ENCODE peak calls at places on chromosomes 16 and 17, in eight cellular contexts. One of them, this sample, is unnamed.
A peak's percentile ranks its signal among the peaks of the same experiment; 100 is the strongest.

GRCh38 chr17:79842656-79843474 is 3.6 kb upstream of the CBX4 start:
- DNase-seq in anterior cingulate cortex: no peak
- DNase-seq in HL-60: no peak
- DNase-seq in NCI-H82: peak; percentile 69
- DNase-seq in activated T-helper 2 cell treated with anti-CD3 and anti-CD28 coated beads, Interferon-gamma antibody, Interleukin-2, Interleukin-4, amounts not matched to agents 10 μg/mL and 5 μg/mL and 100 μg/mL, durations not matched to agents 14 hours and 24 hours and 36 hours: no peak
- DNase-seq in PC-9: no peak
- DNase-seq in hepatic stellate cell: no peak
- DNase-seq in hypothalamus: no peak
- DNase-seq in this sample: peak; percentile 35

GRCh38 chr16:56475226-56475625 is 23.9 kb downstream of the OGFOD1 start:
- DNase-seq in hypothalamus: no peak
- DNase-seq in PC-9: no peak
- DNase-seq in NCI-H82: peak; percentile 32
- DNase-seq in activated T-helper 2 cell treated with anti-CD3 and anti-CD28 coated beads, Interferon-gamma antibody, Interleukin-2, Interleukin-4, amounts not matched to agents 10 μg/mL and 5 μg/mL and 100 μg/mL, durations not matched to agents 14 hours and 24 hours and 36 hours: no peak
- DNase-seq in anterior cingulate cortex: no peak
- DNase-seq in hepatic stellate cell: no peak
- DNase-seq in HL-60: no peak
- DNase-seq in this sample: no peak

GRCh38 chr17:60442271-60443201 is 20.2 kb downstream of the CHCT1 start:
- DNase-seq in anterior cingulate cortex: no peak
- DNase-seq in PC-9: no peak
- DNase-seq in hypothalamus: no peak
- DNase-seq in hepatic stellate cell: no peak
- DNase-seq in NCI-H82: no peak
- DNase-seq in HL-60: no peak
- DNase-seq in activated T-helper 2 cell treated with anti-CD3 and anti-CD28 coated beads, Interferon-gamma antibody, Interleukin-2, Interleukin-4, amounts not matched to agents 10 μg/mL and 5 μg/mL and 100 μg/mL, durations not matched to agents 14 hours and 24 hours and 36 hours: no peak
- DNase-seq in this sample: no peak

GRCh38 chr16:11614587-11615175 is 28.0 kb upstream of the LITAF start:
- DNase-seq in HL-60: no peak
- DNase-seq in hypothalamus: no peak
- DNase-seq in PC-9: no peak
- DNase-seq in NCI-H82: no peak
- DNase-seq in activated T-helper 2 cell treated with anti-CD3 and anti-CD28 coated beads, Interferon-gamma antibody, Interleukin-2, Interleukin-4, amounts not matched to agents 10 μg/mL and 5 μg/mL and 100 μg/mL, durations not matched to agents 14 hours and 24 hours and 36 hours: no peak
- DNase-seq in anterior cingulate cortex: no peak
- DNase-seq in hepatic stellate cell: no peak
- DNase-seq in this sample: no peak

GRCh38 chr17:76353004-76353598 is 615 bp downstream of the PRPSAP1 start:
- DNase-seq in HL-60: no peak
- DNase-seq in PC-9: no peak
- DNase-seq in NCI-H82: peak; percentile 48
- DNase-seq in activated T-helper 2 cell treated with anti-CD3 and anti-CD28 coated beads, Interferon-gamma antibody, Interleukin-2, Interleukin-4, amounts not matched to agents 10 μg/mL and 5 μg/mL and 100 μg/mL, durations not matched to agents 14 hours and 24 hours and 36 hours: peak; percentile 24
- DNase-seq in anterior cingulate cortex: peak; percentile 45
- DNase-seq in hepatic stellate cell: peak; percentile 58
- DNase-seq in hypothalamus: peak; percentile 21
- DNase-seq in this sample: no peak

GRCh38 chr17:38511126-38512108 is 83.2 kb downstream of the ARHGAP23 start:
- DNase-seq in NCI-H82: no peak
- DNase-seq in hepatic stellate cell: peak; percentile 86
- DNase-seq in HL-60: no peak
- DNase-seq in anterior cingulate cortex: no peak
- DNase-seq in hypothalamus: no peak
- DNase-seq in activated T-helper 2 cell treated with anti-CD3 and anti-CD28 coated beads, Interferon-gamma antibody, Interleukin-2, Interleukin-4, amounts not matched to agents 10 μg/mL and 5 μg/mL and 100 μg/mL, durations not matched to agents 14 hours and 24 hours and 36 hours: no peak
- DNase-seq in PC-9: no peak
- DNase-seq in this sample: no peak

GRCh38 chr16:76386784-76387183 is 109.6 kb downstream of the CNTNAP4 start:
- DNase-seq in hepatic stellate cell: peak; percentile 4
- DNase-seq in PC-9: no peak
- DNase-seq in activated T-helper 2 cell treated with anti-CD3 and anti-CD28 coated beads, Interferon-gamma antibody, Interleukin-2, Interleukin-4, amounts not matched to agents 10 μg/mL and 5 μg/mL and 100 μg/mL, durations not matched to agents 14 hours and 24 hours and 36 hours: no peak
- DNase-seq in anterior cingulate cortex: no peak
- DNase-seq in NCI-H82: peak; percentile 50
- DNase-seq in HL-60: no peak
- DNase-seq in hypothalamus: no peak
- DNase-seq in this sample: no peak

GRCh38 chr17:81432873-81433451 is 37.7 kb downstream of the BAHCC1 start:
- DNase-seq in hypothalamus: peak; percentile 29
- DNase-seq in PC-9: no peak
- DNase-seq in hepatic stellate cell: no peak
- DNase-seq in NCI-H82: peak; percentile 68
- DNase-seq in anterior cingulate cortex: peak; percentile 13
- DNase-seq in activated T-helper 2 cell treated with anti-CD3 and anti-CD28 coated beads, Interferon-gamma antibody, Interleukin-2, Interleukin-4, amounts not matched to agents 10 μg/mL and 5 μg/mL and 100 μg/mL, durations not matched to agents 14 hours and 24 hours and 36 hours: no peak
- DNase-seq in HL-60: no peak
- DNase-seq in this sample: no peak

GRCh38 chr16:30394603-30395154 is 541 bp upstream of the ZNF48 start:
- DNase-seq in PC-9: no peak
- DNase-seq in activated T-helper 2 cell treated with anti-CD3 and anti-CD28 coated beads, Interferon-gamma antibody, Interleukin-2, Interleukin-4, amounts not matched to agents 10 μg/mL and 5 μg/mL and 100 μg/mL, durations not matched to agents 14 hours and 24 hours and 36 hours: no peak
- DNase-seq in hypothalamus: no peak
- DNase-seq in NCI-H82: peak; percentile 53
- DNase-seq in hepatic stellate cell: peak; percentile 45
- DNase-seq in anterior cingulate cortex: no peak
- DNase-seq in HL-60: no peak
- DNase-seq in this sample: no peak

GRCh38 chr17:37026534-37026875 is 77.8 kb downstream of the AATF start:
- DNase-seq in activated T-helper 2 cell treated with anti-CD3 and anti-CD28 coated beads, Interferon-gamma antibody, Interleukin-2, Interleukin-4, amounts not matched to agents 10 μg/mL and 5 μg/mL and 100 μg/mL, durations not matched to agents 14 hours and 24 hours and 36 hours: no peak
- DNase-seq in hypothalamus: no peak
- DNase-seq in HL-60: no peak
- DNase-seq in anterior cingulate cortex: no peak
- DNase-seq in hepatic stellate cell: no peak
- DNase-seq in NCI-H82: no peak
- DNase-seq in PC-9: no peak
- DNase-seq in this sample: no peak

GRCh38 chr17:82639628-82640027 is 8.6 kb downstream of the WDR45B start:
- DNase-seq in activated T-helper 2 cell treated with anti-CD3 and anti-CD28 coated beads, Interferon-gamma antibody, Interleukin-2, Interleukin-4, amounts not matched to agents 10 μg/mL and 5 μg/mL and 100 μg/mL, durations not matched to agents 14 hours and 24 hours and 36 hours: no peak
- DNase-seq in hypothalamus: no peak
- DNase-seq in anterior cingulate cortex: no peak
- DNase-seq in hepatic stellate cell: no peak
- DNase-seq in HL-60: no peak
- DNase-seq in NCI-H82: no peak
- DNase-seq in PC-9: no peak
- DNase-seq in this sample: no peak

GRCh38 chr16:20300312-20301097 is 26.8 kb downstream of the GP2 start:
- DNase-seq in hepatic stellate cell: peak; percentile 46
- DNase-seq in activated T-helper 2 cell treated with anti-CD3 and anti-CD28 coated beads, Interferon-gamma antibody, Interleukin-2, Interleukin-4, amounts not matched to agents 10 μg/mL and 5 μg/mL and 100 μg/mL, durations not matched to agents 14 hours and 24 hours and 36 hours: peak; percentile 25
- DNase-seq in NCI-H82: peak; percentile 82
- DNase-seq in anterior cingulate cortex: peak; percentile 5
- DNase-seq in HL-60: peak; percentile 64
- DNase-seq in PC-9: no peak
- DNase-seq in hypothalamus: peak; percentile 19
- DNase-seq in this sample: peak; percentile 3

GRCh38 chr17:3960764-3961163 is 3.5 kb downstream of the ATP2A3 start:
- DNase-seq in hepatic stellate cell: peak; percentile 80
- DNase-seq in NCI-H82: no peak
- DNase-seq in activated T-helper 2 cell treated with anti-CD3 and anti-CD28 coated beads, Interferon-gamma antibody, Interleukin-2, Interleukin-4, amounts not matched to agents 10 μg/mL and 5 μg/mL and 100 μg/mL, durations not matched to agents 14 hours and 24 hours and 36 hours: no peak
- DNase-seq in PC-9: no peak
- DNase-seq in anterior cingulate cortex: no peak
- DNase-seq in HL-60: peak; percentile 83
- DNase-seq in hypothalamus: no peak
- DNase-seq in this sample: no peak

GRCh38 chr16:23597003-23597756 is 1.1 kb upstream of the NDUFAB1 start:
- DNase-seq in NCI-H82: peak; percentile 89
- DNase-seq in hypothalamus: no peak
- DNase-seq in HL-60: peak; percentile 76
- DNase-seq in activated T-helper 2 cell treated with anti-CD3 and anti-CD28 coated beads, Interferon-gamma antibody, Interleukin-2, Interleukin-4, amounts not matched to agents 10 μg/mL and 5 μg/mL and 100 μg/mL, durations not matched to agents 14 hours and 24 hours and 36 hours: peak; percentile 12
- DNase-seq in anterior cingulate cortex: no peak
- DNase-seq in hepatic stellate cell: no peak
- DNase-seq in PC-9: no peak
- DNase-seq in this sample: no peak

GRCh38 chr16:75477680-75478473 is 13.4 kb upstream of the TMEM170A start:
- DNase-seq in PC-9: no peak
- DNase-seq in hypothalamus: peak; percentile 13
- DNase-seq in activated T-helper 2 cell treated with anti-CD3 and anti-CD28 coated beads, Interferon-gamma antibody, Interleukin-2, Interleukin-4, amounts not matched to agents 10 μg/mL and 5 μg/mL and 100 μg/mL, durations not matched to agents 14 hours and 24 hours and 36 hours: no peak
- DNase-seq in anterior cingulate cortex: no peak
- DNase-seq in HL-60: peak; percentile 17
- DNase-seq in NCI-H82: no peak
- DNase-seq in hepatic stellate cell: no peak
- DNase-seq in this sample: no peak

GRCh38 chr16:67241008-67241900 is 6.0 kb downstream of the FHOD1 start:
- DNase-seq in PC-9: peak; percentile 84
- DNase-seq in HL-60: no peak
- DNase-seq in hypothalamus: no peak
- DNase-seq in anterior cingulate cortex: no peak
- DNase-seq in activated T-helper 2 cell treated with anti-CD3 and anti-CD28 coated beads, Interferon-gamma antibody, Interleukin-2, Interleukin-4, amounts not matched to agents 10 μg/mL and 5 μg/mL and 100 μg/mL, durations not matched to agents 14 hours and 24 hours and 36 hours: no peak
- DNase-seq in hepatic stellate cell: peak; percentile 90
- DNase-seq in NCI-H82: no peak
- DNase-seq in this sample: no peak

GRCh38 chr16:68332411-68333121 is 21.7 kb downstream of the PRMT7 start:
- DNase-seq in activated T-helper 2 cell treated with anti-CD3 and anti-CD28 coated beads, Interferon-gamma antibody, Interleukin-2, Interleukin-4, amounts not matched to agents 10 μg/mL and 5 μg/mL and 100 μg/mL, durations not matched to agents 14 hours and 24 hours and 36 hours: no peak
- DNase-seq in hepatic stellate cell: no peak
- DNase-seq in HL-60: peak; percentile 97
- DNase-seq in PC-9: no peak
- DNase-seq in anterior cingulate cortex: no peak
- DNase-seq in hypothalamus: peak; percentile 48
- DNase-seq in NCI-H82: no peak
- DNase-seq in this sample: peak; percentile 24

GRCh38 chr16:983044-984030 is 1.8 kb downstream of the SOX8 start:
- DNase-seq in hepatic stellate cell: no peak
- DNase-seq in anterior cingulate cortex: peak; percentile 76
- DNase-seq in activated T-helper 2 cell treated with anti-CD3 and anti-CD28 coated beads, Interferon-gamma antibody, Interleukin-2, Interleukin-4, amounts not matched to agents 10 μg/mL and 5 μg/mL and 100 μg/mL, durations not matched to agents 14 hours and 24 hours and 36 hours: no peak
- DNase-seq in HL-60: no peak
- DNase-seq in hypothalamus: peak; percentile 73
- DNase-seq in NCI-H82: no peak
- DNase-seq in PC-9: no peak
- DNase-seq in this sample: no peak

GRCh38 chr17:81868674-81869220 is 2.4 kb downstream of the ARHGDIA start:
- DNase-seq in HL-60: peak; percentile 33
- DNase-seq in PC-9: peak; percentile 40
- DNase-seq in anterior cingulate cortex: no peak
- DNase-seq in hepatic stellate cell: peak; percentile 83
- DNase-seq in hypothalamus: no peak
- DNase-seq in activated T-helper 2 cell treated with anti-CD3 and anti-CD28 coated beads, Interferon-gamma antibody, Interleukin-2, Interleukin-4, amounts not matched to agents 10 μg/mL and 5 μg/mL and 100 μg/mL, durations not matched to agents 14 hours and 24 hours and 36 hours: no peak
- DNase-seq in NCI-H82: peak; percentile 55
- DNase-seq in this sample: no peak

GRCh38 chr16:87959391-87959968 is 8.2 kb downstream of the BANP start:
- DNase-seq in PC-9: no peak
- DNase-seq in NCI-H82: peak; percentile 23
- DNase-seq in anterior cingulate cortex: no peak
- DNase-seq in HL-60: no peak
- DNase-seq in hypothalamus: no peak
- DNase-seq in hepatic stellate cell: no peak
- DNase-seq in activated T-helper 2 cell treated with anti-CD3 and anti-CD28 coated beads, Interferon-gamma antibody, Interleukin-2, Interleukin-4, amounts not matched to agents 10 μg/mL and 5 μg/mL and 100 μg/mL, durations not matched to agents 14 hours and 24 hours and 36 hours: no peak
- DNase-seq in this sample: no peak

GRCh38 chr16:55252577-55252976 is 71.4 kb upstream of the IRX6 start:
- DNase-seq in activated T-helper 2 cell treated with anti-CD3 and anti-CD28 coated beads, Interferon-gamma antibody, Interleukin-2, Interleukin-4, amounts not matched to agents 10 μg/mL and 5 μg/mL and 100 μg/mL, durations not matched to agents 14 hours and 24 hours and 36 hours: no peak
- DNase-seq in hepatic stellate cell: no peak
- DNase-seq in PC-9: no peak
- DNase-seq in NCI-H82: no peak
- DNase-seq in anterior cingulate cortex: no peak
- DNase-seq in HL-60: no peak
- DNase-seq in hypothalamus: no peak
- DNase-seq in this sample: no peak

GRCh38 chr17:38709864-38710602 is 5.0 kb downstream of the MLLT6 start:
- DNase-seq in HL-60: no peak
- DNase-seq in NCI-H82: peak; percentile 84
- DNase-seq in PC-9: no peak
- DNase-seq in hypothalamus: no peak
- DNase-seq in anterior cingulate cortex: no peak
- DNase-seq in activated T-helper 2 cell treated with anti-CD3 and anti-CD28 coated beads, Interferon-gamma antibody, Interleukin-2, Interleukin-4, amounts not matched to agents 10 μg/mL and 5 μg/mL and 100 μg/mL, durations not matched to agents 14 hours and 24 hours and 36 hours: no peak
- DNase-seq in hepatic stellate cell: no peak
- DNase-seq in this sample: no peak

GRCh38 chr17:14833201-14833773 is 431.8 kb downstream of the PMP22 start:
- DNase-seq in HL-60: peak; percentile 26
- DNase-seq in hypothalamus: no peak
- DNase-seq in activated T-helper 2 cell treated with anti-CD3 and anti-CD28 coated beads, Interferon-gamma antibody, Interleukin-2, Interleukin-4, amounts not matched to agents 10 μg/mL and 5 μg/mL and 100 μg/mL, durations not matched to agents 14 hours and 24 hours and 36 hours: no peak
- DNase-seq in anterior cingulate cortex: no peak
- DNase-seq in NCI-H82: no peak
- DNase-seq in PC-9: no peak
- DNase-seq in hepatic stellate cell: peak; percentile 34
- DNase-seq in this sample: no peak

GRCh38 chr16:80580109-80580832 is 39.5 kb downstream of the DYNLRB2 start:
- DNase-seq in PC-9: no peak
- DNase-seq in NCI-H82: no peak
- DNase-seq in anterior cingulate cortex: no peak
- DNase-seq in hepatic stellate cell: no peak
- DNase-seq in HL-60: no peak
- DNase-seq in activated T-helper 2 cell treated with anti-CD3 and anti-CD28 coated beads, Interferon-gamma antibody, Interleukin-2, Interleukin-4, amounts not matched to agents 10 μg/mL and 5 μg/mL and 100 μg/mL, durations not matched to agents 14 hours and 24 hours and 36 hours: peak; percentile 76
- DNase-seq in hypothalamus: no peak
- DNase-seq in this sample: peak; percentile 20

This sample was measured in naive thymus-derived CD4-positive, alpha-beta T cell.